ENCODE peak calls at places on chromosomes 13 and 19, in nine cellular contexts. T is fibroblast of the aortic adventitia, Y is A549, I is foreskin fibroblast, L is GM12865, R is transverse colon, O is tibial artery, H is ascending aorta, M is epithelial cell of proximal tubule. Z is an unnamed sample.

GRCh38 chr19:3573162-3573857 is 566 bp downstream of the HMG20B start:
- DNase-seq in O (peak), Y (no peak), T (no peak), I (peak), L (peak), H (no peak), M (no peak), R (no peak), Z (no peak)

GRCh38 chr19:9032136-9032626 is 22.0 kb upstream of the MUC16 start:
- DNase-seq in I (no peak), O (no peak), L (no peak), M (no peak), H (no peak), T (no peak), R (no peak), Y (no peak), Z (no peak)

GRCh38 chr13:29922281-29922821 is 71.9 kb upstream of the UBL3 start:
- DNase-seq in Y (no peak), O (no peak), T (peak), I (peak), R (no peak), H (no peak), L (no peak), M (no peak), Z (no peak)

GRCh38 chr13:76713280-76713679 is 172.9 kb downstream of the KCTD12 start:
- DNase-seq in I (no peak), H (no peak), M (no peak), R (no peak), T (no peak), L (no peak), Y (no peak), O (no peak), Z (no peak)

GRCh38 chr13:46124967-46125933 is 20.4 kb upstream of the CPB2 start:
- DNase-seq in M (no peak), O (no peak), R (no peak), H (no peak), T (no peak), L (peak), I (no peak), Y (no peak), Z (no peak)

GRCh38 chr13:47409778-47410177 is 512.9 kb upstream of the HTR2A start:
- DNase-seq in M (no peak), R (no peak), O (no peak), T (no peak), H (no peak), L (no peak), I (peak), Y (no peak), Z (no peak)

GRCh38 chr19:913080-913748 is at the start of gene R3HDM4:
- DNase-seq in M (no peak), H (peak), L (peak), T (peak), O (peak), R (peak), Y (peak), I (peak), Z (no peak)

GRCh38 chr13:80082396-80083096 is 258.4 kb downstream of the SPRY2 start:
- DNase-seq in M (peak), Y (no peak), R (no peak), L (no peak), T (peak), H (no peak), I (peak), O (no peak), Z (peak)

GRCh38 chr19:46520616-46521015 is 24.9 kb upstream of the PNMA8B start:
- DNase-seq in H (no peak), Y (no peak), M (no peak), L (no peak), I (no peak), O (no peak), R (no peak), T (no peak), Z (no peak)

GRCh38 chr13:45242070-45242469 is 41.2 kb upstream of the KCTD4 start:
- DNase-seq in O (no peak), R (peak), T (peak), L (no peak), H (no peak), Y (no peak), M (no peak), I (peak), Z (no peak)

GRCh38 chr13:27311518-27312208 is 41.0 kb downstream of the RASL11A start:
- DNase-seq in Y (no peak), M (no peak), L (no peak), H (no peak), T (no peak), R (no peak), I (no peak), O (no peak), Z (no peak)

GRCh38 chr13:38191016-38191415 is 158.6 kb upstream of the UFM1 start:
- DNase-seq in O (no peak), R (no peak), I (no peak), M (no peak), Y (no peak), T (no peak), L (no peak), H (no peak), Z (no peak)

GRCh38 chr19:49104229-49104864 is 9.8 kb upstream of the LIN7B start:
- DNase-seq in Y (no peak), O (no peak), R (no peak), L (no peak), I (no peak), T (no peak), M (no peak), H (no peak), Z (no peak)

GRCh38 chr13:109789262-109789661 is 2.9 kb upstream of the IRS2 start:
- DNase-seq in O (no peak), T (no peak), L (no peak), H (no peak), I (peak), M (no peak), R (no peak), Y (no peak), Z (no peak)

GRCh38 chr13:33072759-33073158 is 56.5 kb downstream of the KL start:
- DNase-seq in I (no peak), O (no peak), Y (no peak), L (no peak), R (no peak), T (no peak), H (no peak), M (no peak), Z (no peak)

GRCh38 chr13:106143392-106143791 is 392.1 kb downstream of the EFNB2 start:
- DNase-seq in H (no peak), L (no peak), Y (no peak), R (no peak), O (no peak), M (no peak), T (peak), I (peak), Z (no peak)

GRCh38 chr19:15421726-15422260 is 3.0 kb upstream of the AKAP8L start:
- DNase-seq in L (no peak), R (no peak), O (no peak), I (no peak), H (no peak), M (no peak), T (no peak), Y (no peak), Z (no peak)

GRCh38 chr19:29098863-29099481 is 114.0 kb downstream of the UQCRFS1 start:
- DNase-seq in Y (peak), I (peak), O (peak), L (no peak), T (peak), M (peak), R (peak), H (peak), Z (no peak)

GRCh38 chr13:113616281-113616906 is 31.8 kb downstream of the TFDP1 start:
- DNase-seq in L (no peak), O (no peak), R (no peak), M (no peak), T (no peak), Y (no peak), I (peak), H (no peak), Z (peak)

GRCh38 chr13:103625194-103625593 is 559.0 kb upstream of the SLC10A2 start:
- DNase-seq in O (no peak), M (no peak), H (no peak), T (no peak), Y (no peak), R (no peak), L (no peak), I (no peak), Z (no peak)

GRCh38 chr13:30196025-30196424 is 111.3 kb downstream of the KATNAL1 start:
- DNase-seq in Y (no peak), H (no peak), I (peak), T (no peak), M (no peak), O (no peak), R (no peak), L (no peak), Z (no peak)

GRCh38 chr13:52665325-52665724 is 12.7 kb downstream of the SUGT1 start:
- DNase-seq in R (no peak), T (peak), L (peak), I (peak), H (no peak), Y (peak), M (no peak), O (no peak), Z (no peak)

GRCh38 chr13:41061914-41062837 is 867 bp downstream of the WBP4 start:
- DNase-seq in R (no peak), T (peak), L (no peak), O (no peak), I (peak), Y (peak), M (peak), H (no peak), Z (no peak)

GRCh38 chr13:112174476-112175110 is 107.6 kb downstream of the SOX1 start:
- DNase-seq in R (no peak), Y (no peak), M (no peak), O (no peak), H (no peak), T (no peak), L (no peak), I (no peak), Z (no peak)

GRCh38 chr13:32060319-32060924 is 28.8 kb downstream of the FRY start:
- DNase-seq in O (no peak), M (no peak), I (no peak), T (no peak), Y (no peak), L (no peak), R (no peak), H (no peak), Z (no peak)

GRCh38 chr13:109836629-109837607 is 50.5 kb upstream of the IRS2 start:
- DNase-seq in T (no peak), I (no peak), L (no peak), R (peak), Y (no peak), M (peak), H (no peak), O (no peak), Z (no peak)

GRCh38 chr19:48874309-48875135 is 2.3 kb downstream of the PPP1R15A start:
- DNase-seq in T (peak), Y (peak), H (no peak), I (peak), L (peak), R (peak), O (peak), M (no peak), Z (no peak)

GRCh38 chr19:13689050-13689449 is 75.3 kb upstream of the MRI1 start:
- DNase-seq in H (no peak), T (peak), R (no peak), L (peak), Y (no peak), M (no peak), O (no peak), I (peak), Z (no peak)

DNA sequence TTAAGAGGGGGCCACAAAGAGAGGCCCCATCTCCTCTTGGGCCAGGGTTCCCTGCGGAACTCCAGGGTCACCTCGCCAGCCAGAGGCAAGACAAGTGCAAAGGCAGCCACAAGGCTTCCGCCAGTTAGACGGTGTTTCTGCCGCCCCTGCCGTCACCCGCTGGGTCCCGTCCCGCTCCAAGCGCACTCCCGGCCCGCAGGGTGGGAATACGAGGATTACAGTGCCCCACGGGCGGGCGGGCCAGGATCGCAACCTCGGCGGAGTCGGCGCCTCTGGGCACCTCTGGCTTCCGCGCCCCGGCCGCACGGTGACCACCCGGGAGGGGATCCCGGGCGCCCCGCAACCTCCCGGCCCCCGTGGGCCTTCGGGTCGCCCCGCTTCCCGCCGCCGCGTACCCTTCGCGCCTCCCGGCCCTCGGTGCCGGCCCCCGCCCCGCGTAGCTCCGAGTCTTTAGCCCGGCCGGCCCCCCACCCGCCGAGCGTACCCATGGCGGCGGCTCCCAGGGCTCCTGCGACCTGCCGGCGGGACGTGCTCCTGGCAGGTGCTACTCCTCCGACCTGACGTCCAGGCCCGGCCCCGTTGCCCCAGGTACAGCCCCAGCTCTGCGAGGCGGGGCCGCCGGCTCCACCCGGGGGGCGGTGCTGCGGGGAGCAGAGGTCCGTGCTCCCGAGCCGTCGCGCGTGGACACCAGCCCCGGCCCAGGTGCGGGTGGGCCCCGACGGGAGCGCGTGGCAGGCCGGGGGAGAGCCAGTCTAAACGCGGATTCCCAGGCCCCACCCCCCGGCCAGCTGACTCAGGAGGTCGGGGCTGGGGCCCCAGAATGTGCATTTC is at the start of gene SLC15A1:
- DNase-seq in R (peak), L (no peak), O (no peak), H (no peak), Y (no peak), I (no peak), T (no peak), M (no peak), Z (no peak)
- H3K4me3 ChIP-seq in R (peak), L (no peak), O (peak), H (peak), Y (peak), I (peak), T (peak), M (peak), Z (peak)

GRCh38 chr13:64470751-64471150 is 2759.4 kb downstream of the PCDH9 start:
- DNase-seq in M (no peak), R (no peak), I (no peak), H (no peak), T (no peak), L (no peak), O (no peak), Y (no peak), Z (no peak)

DNA sequence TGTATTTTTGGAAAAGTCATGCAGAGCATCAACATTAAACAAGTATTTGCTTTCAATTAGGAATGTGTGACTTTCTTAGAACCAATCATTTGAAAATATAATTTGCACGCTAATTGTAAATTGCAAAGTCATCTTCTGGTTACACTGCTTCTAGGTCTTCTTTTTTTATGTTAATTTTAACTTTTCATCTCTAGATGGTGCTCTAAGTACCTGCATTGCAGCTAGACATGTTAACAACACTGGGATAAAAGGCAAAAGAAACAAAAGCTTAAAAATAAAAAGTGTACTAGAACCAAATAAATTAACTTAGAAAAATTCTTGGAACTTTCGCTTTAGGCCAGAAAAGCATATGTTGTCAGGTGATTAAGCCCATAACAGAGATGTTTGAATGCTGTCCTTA is 2758.2 kb downstream of the PCDH9 start:
- DNase-seq in R (no peak), O (no peak), M (no peak), H (no peak), L (no peak), I (peak), Y (peak), T (peak), Z (no peak)
- TF ChIP-seq CTCF in R (no peak), O (peak), M (peak), H (no peak), L (no peak), I (peak), Y (peak), T (peak), Z (peak)

GRCh38 chr19:5718032-5718578 is 1.8 kb downstream of the LONP1 start:
- DNase-seq in O (no peak), R (no peak), I (peak), L (no peak), T (peak), H (no peak), Y (no peak), M (no peak), Z (no peak)
- H3K4me3 ChIP-seq in O (no peak), R (no peak), I (peak), L (peak), T (peak), H (peak), Y (peak), M (peak), Z (peak)

GRCh38 chr19:31693131-31693700 is 344.0 kb upstream of the TSHZ3 start:
- DNase-seq in R (no peak), H (no peak), I (no peak), Y (no peak), T (no peak), L (no peak), M (no peak), O (no peak), Z (no peak)
- TF ChIP-seq CTCF in R (no peak), H (no peak), I (no peak), Y (no peak), T (no peak), L (no peak), M (no peak), O (no peak), Z (no peak)

GRCh38 chr13:24279706-24280105 is 29.7 kb upstream of the C1QTNF9 start:
- DNase-seq in Y (no peak), T (no peak), M (no peak), L (no peak), I (peak), H (no peak), O (no peak), R (no peak), Z (no peak)

GRCh38 chr13:24279267-24279666 is 30.1 kb upstream of the C1QTNF9 start:
- DNase-seq in R (no peak), Y (no peak), M (no peak), H (no peak), O (no peak), I (no peak), T (no peak), L (no peak), Z (no peak)

GRCh38 chr13:24275041-24275440 is 34.3 kb upstream of the C1QTNF9 start:
- DNase-seq in H (no peak), I (no peak), O (no peak), L (peak), M (no peak), R (no peak), T (no peak), Y (no peak), Z (no peak)

GRCh38 chr13:24276310-24276709 is 33.1 kb upstream of the C1QTNF9 start:
- DNase-seq in L (peak), M (no peak), R (no peak), I (no peak), T (no peak), H (no peak), Y (no peak), O (no peak), Z (no peak)

GRCh38 chr13:24277721-24278120 is 31.7 kb upstream of the C1QTNF9 start:
- DNase-seq in I (no peak), L (no peak), O (no peak), R (no peak), T (no peak), H (no peak), M (no peak), Y (no peak), Z (no peak)
- H3K4me3 ChIP-seq in I (no peak), L (no peak), O (no peak), R (no peak), T (no peak), H (no peak), M (no peak), Y (no peak), Z (no peak)

GRCh38 chr19:10651821-10652220 is 2.3 kb upstream of the ILF3 start:
- DNase-seq in R (no peak), O (no peak), T (no peak), M (no peak), H (no peak), L (no peak), I (no peak), Y (no peak), Z (no peak)

GRCh38 chr19:10653732-10654609 is at the start of gene ILF3:
- DNase-seq in L (peak), T (peak), M (peak), H (peak), R (peak), O (peak), I (peak), Y (peak), Z (peak)

GRCh38 chr19:10653482-10653731 is 739 bp upstream of the ILF3 start:
- DNase-seq in O (no peak), I (no peak), L (no peak), Y (no peak), H (no peak), T (no peak), M (no peak), R (no peak), Z (no peak)

GRCh38 chr19:10654610-10655456 is 687 bp downstream of the ILF3 start:
- DNase-seq in I (peak), H (peak), M (no peak), R (peak), L (peak), T (peak), O (peak), Y (peak), Z (no peak)

GRCh38 chr19:10655457-10656312 is 1.5 kb downstream of the ILF3 start:
- DNase-seq in T (peak), M (no peak), L (no peak), I (peak), R (peak), O (no peak), H (no peak), Y (no peak), Z (no peak)
- TF ChIP-seq CTCF in T (peak), M (peak), L (no peak), I (peak), R (no peak), O (no peak), H (no peak), Y (no peak), Z (peak)

GRCh38 chr19:4868286-4868834 is 893 bp upstream of the PLIN3 start:
- DNase-seq in T (no peak), L (no peak), O (no peak), H (no peak), Y (no peak), R (no peak), M (no peak), I (no peak), Z (no peak)
- H3K4me3 ChIP-seq in T (no peak), L (no peak), O (peak), H (peak), Y (no peak), R (peak), M (no peak), I (no peak), Z (no peak)

DNA sequence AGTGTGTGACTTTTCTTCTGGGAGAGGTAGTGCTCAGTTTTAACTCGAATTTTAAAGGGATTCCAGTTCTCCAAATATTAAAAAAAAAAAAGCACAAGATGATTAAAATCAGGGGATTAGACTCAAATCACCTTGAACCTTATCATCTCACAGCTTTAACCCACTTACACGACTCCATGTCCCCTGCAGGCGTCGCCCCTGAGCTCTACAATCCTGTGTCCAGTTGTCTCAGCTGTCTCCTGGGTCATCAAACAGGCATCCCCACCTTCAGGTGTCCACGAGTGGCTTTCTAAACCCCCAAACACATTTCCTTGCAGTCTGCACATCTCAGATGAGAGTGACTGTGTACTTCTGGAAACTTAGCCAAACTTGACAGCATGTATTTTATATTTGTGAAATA is 14.1 kb downstream of the ZNF808 start:
- DNase-seq in H (no peak), R (no peak), L (no peak), O (no peak), M (no peak), Y (no peak), T (no peak), I (no peak), Z (no peak)
- TF ChIP-seq CTCF in H (no peak), R (no peak), L (no peak), O (no peak), M (no peak), Y (no peak), T (no peak), I (no peak), Z (no peak)

GRCh38 chr13:50213526-50213925 is 198.3 kb downstream of the KCNRG start:
- DNase-seq in H (no peak), Y (no peak), M (no peak), I (no peak), T (no peak), L (no peak), O (no peak), R (no peak), Z (no peak)

GRCh38 chr13:50214514-50214913 is 199.3 kb downstream of the KCNRG start:
- DNase-seq in I (no peak), Y (no peak), R (no peak), H (no peak), O (no peak), T (no peak), M (no peak), L (no peak), Z (no peak)

GRCh38 chr13:50208826-50209335 is 193.6 kb downstream of the KCNRG start:
- DNase-seq in T (peak), R (peak), M (no peak), H (no peak), L (peak), Y (peak), O (peak), I (peak), Z (peak)

GRCh38 chr13:50215389-50215788 is 200.1 kb downstream of the KCNRG start:
- DNase-seq in H (no peak), R (no peak), M (no peak), Y (no peak), O (no peak), L (no peak), T (no peak), I (no peak), Z (no peak)

GRCh38 chr13:50209646-50210045 is 194.4 kb downstream of the KCNRG start:
- DNase-seq in O (no peak), Y (no peak), T (no peak), L (no peak), I (no peak), R (no peak), H (no peak), M (no peak), Z (no peak)
- H3K4me3 ChIP-seq in O (no peak), Y (no peak), T (no peak), L (no peak), I (no peak), R (no peak), H (no peak), M (no peak), Z (no peak)

Z was measured in retinal pigment epithelial cell.